ENCODE peak calls at places on chromosomes 16 and 17, in four cellular contexts. One of them, this sample, is unnamed.

GRCh38 chr17:76922084-76922483 is 53.9 kb downstream of the MGAT5B start:
- DNase-seq in memory B cell: no peak
- DNase-seq in effector CD4-positive, alpha-beta T cell: no peak
- DNase-seq in kidney tubule cell: no peak
- DNase-seq in this sample: no peak

GRCh38 chr16:87198328-87198731 is 118.9 kb downstream of the C16orf95 start:
- DNase-seq in memory B cell: no peak
- DNase-seq in effector CD4-positive, alpha-beta T cell: no peak
- DNase-seq in kidney tubule cell: no peak
- DNase-seq in this sample: no peak

GRCh38 chr16:74216319-74216718 is 80.3 kb upstream of the PSMD7 start:
- DNase-seq in memory B cell: no peak
- DNase-seq in effector CD4-positive, alpha-beta T cell: no peak
- DNase-seq in kidney tubule cell: peak
- DNase-seq in this sample: no peak

GRCh38 chr16:82990155-82990554 is 363.4 kb downstream of the CDH13 start:
- DNase-seq in memory B cell: no peak
- DNase-seq in effector CD4-positive, alpha-beta T cell: no peak
- DNase-seq in kidney tubule cell: peak
- DNase-seq in this sample: no peak

GRCh38 chr17:38509772-38510423 is 81.6 kb downstream of the ARHGAP23 start:
- DNase-seq in memory B cell: no peak
- DNase-seq in effector CD4-positive, alpha-beta T cell: no peak
- DNase-seq in kidney tubule cell: no peak
- DNase-seq in this sample: no peak

GRCh38 chr16:47958726-47959125 is 197.1 kb downstream of the ABCC12 start:
- DNase-seq in memory B cell: no peak
- DNase-seq in effector CD4-positive, alpha-beta T cell: no peak
- DNase-seq in kidney tubule cell: no peak
- DNase-seq in this sample: no peak

GRCh38 chr16:56889206-56889605 is 24.2 kb downstream of the SLC12A3 start:
- DNase-seq in memory B cell: no peak
- DNase-seq in effector CD4-positive, alpha-beta T cell: no peak
- DNase-seq in kidney tubule cell: no peak
- DNase-seq in this sample: no peak

GRCh38 chr16:3513892-3514600 is 13.2 kb downstream of the CLUAP1 start:
- DNase-seq in memory B cell: no peak
- DNase-seq in effector CD4-positive, alpha-beta T cell: no peak
- DNase-seq in kidney tubule cell: no peak
- DNase-seq in this sample: no peak

GRCh38 chr17:7856840-7857723 is at the start of gene NAA38:
- DNase-seq in memory B cell: peak
- DNase-seq in effector CD4-positive, alpha-beta T cell: peak
- DNase-seq in kidney tubule cell: peak
- DNase-seq in this sample: peak

GRCh38 chr17:7644768-7645167 is 6.0 kb upstream of the ATP1B2 start:
- DNase-seq in memory B cell: no peak
- DNase-seq in effector CD4-positive, alpha-beta T cell: no peak
- DNase-seq in kidney tubule cell: no peak
- DNase-seq in this sample: no peak

GRCh38 chr16:50889276-50889675 is 147.4 kb downstream of the CYLD start:
- DNase-seq in memory B cell: no peak
- DNase-seq in effector CD4-positive, alpha-beta T cell: no peak
- DNase-seq in kidney tubule cell: no peak
- DNase-seq in this sample: no peak

GRCh38 chr16:75485230-75486013 is 9.8 kb downstream of the CHST6 start:
- DNase-seq in memory B cell: no peak
- DNase-seq in effector CD4-positive, alpha-beta T cell: no peak
- DNase-seq in kidney tubule cell: no peak
- DNase-seq in this sample: no peak

GRCh38 chr16:68927016-68927415 is 83.7 kb downstream of the TANGO6 start:
- DNase-seq in memory B cell: no peak
- DNase-seq in effector CD4-positive, alpha-beta T cell: no peak
- DNase-seq in kidney tubule cell: no peak
- DNase-seq in this sample: no peak

GRCh38 chr16:20051147-20051546 is 22.5 kb downstream of the GPR139 start:
- DNase-seq in memory B cell: no peak
- DNase-seq in effector CD4-positive, alpha-beta T cell: no peak
- DNase-seq in kidney tubule cell: no peak
- DNase-seq in this sample: no peak

GRCh38 chr16:88348377-88349152 is 34.2 kb upstream of the ZNF469 start:
- DNase-seq in memory B cell: no peak
- DNase-seq in effector CD4-positive, alpha-beta T cell: no peak
- DNase-seq in kidney tubule cell: no peak
- DNase-seq in this sample: no peak

GRCh38 chr17:21679256-21680146 is 12.8 kb upstream of the KCNJ18 start:
- DNase-seq in memory B cell: no peak
- DNase-seq in effector CD4-positive, alpha-beta T cell: no peak
- DNase-seq in kidney tubule cell: no peak
- DNase-seq in this sample: no peak

This sample was measured in activated B cell treated with CpG ODN at 0.5 μM for 24 hours.